ENCODE peak calls at places on chromosomes 5 and 9, in six cellular contexts. One of them, this sample, is unnamed. For H3K36me3 and H3K27me3, the result is how much of the 10 kb centered on the place peaks cover.

GRCh38 chr5:143986567-143987242 is 174.7 kb downstream of the HMHB1 start:
- DNase-seq in mammary epithelial cell: no peak
- DNase-seq in WERI-Rb-1: no peak
- DNase-seq in heart left ventricle: no peak
- DNase-seq in mesendoderm: peak
- DNase-seq in K562: no peak
- DNase-seq in this sample: no peak

GRCh38 chr9:135890190-135890861 is 17.0 kb downstream of the CAMSAP1 start:
- DNase-seq in WERI-Rb-1: no peak
- DNase-seq in mammary epithelial cell: peak
- DNase-seq in mesendoderm: no peak
- DNase-seq in heart left ventricle: no peak
- DNase-seq in K562: no peak
- DNase-seq in this sample: no peak

GRCh38 chr5:136038635-136039034 is 9.8 kb downstream of the TGFBI start:
- DNase-seq in heart left ventricle: no peak
- DNase-seq in WERI-Rb-1: no peak
- DNase-seq in K562: no peak
- DNase-seq in mammary epithelial cell: no peak
- DNase-seq in mesendoderm: peak
- DNase-seq in this sample: no peak

GRCh38 chr5:133220851-133221674 is 169.2 kb downstream of the HSPA4 start:
- DNase-seq in WERI-Rb-1: no peak
- DNase-seq in K562: no peak
- DNase-seq in mammary epithelial cell: no peak
- DNase-seq in mesendoderm: no peak
- DNase-seq in heart left ventricle: no peak
- DNase-seq in this sample: peak

GRCh38 chr9:72772641-72773040 is 180.2 kb downstream of the ALDH1A1 start:
- DNase-seq in mesendoderm: no peak
- DNase-seq in K562: no peak
- DNase-seq in mammary epithelial cell: no peak
- DNase-seq in heart left ventricle: no peak
- DNase-seq in WERI-Rb-1: no peak
- DNase-seq in this sample: no peak

GRCh38 chr5:50655067-50655809 is 11.2 kb upstream of the PARP8 start:
- DNase-seq in WERI-Rb-1: no peak
- DNase-seq in heart left ventricle: no peak
- DNase-seq in K562: no peak
- DNase-seq in mammary epithelial cell: no peak
- DNase-seq in mesendoderm: no peak
- DNase-seq in this sample: no peak

GRCh38 chr5:174723315-174723978 is 935 bp upstream of the MSX2 start:
- DNase-seq in WERI-Rb-1: no peak
- DNase-seq in heart left ventricle: no peak
- DNase-seq in mesendoderm: no peak
- DNase-seq in mammary epithelial cell: no peak
- DNase-seq in K562: no peak
- DNase-seq in this sample: no peak

GRCh38 chr5:155905359-155905758 is 421.6 kb upstream of the SGCD start:
- DNase-seq in K562: no peak
- DNase-seq in WERI-Rb-1: no peak
- DNase-seq in mammary epithelial cell: no peak
- DNase-seq in mesendoderm: no peak
- DNase-seq in heart left ventricle: no peak
- DNase-seq in this sample: no peak

GRCh38 chr5:79829260-79829659 is 139.6 kb downstream of the CMYA5 start:
- DNase-seq in K562: peak
- DNase-seq in mesendoderm: peak
- DNase-seq in mammary epithelial cell: no peak
- DNase-seq in WERI-Rb-1: peak
- DNase-seq in heart left ventricle: no peak
- DNase-seq in this sample: peak

GRCh38 chr5:3600106-3600997 is 4.7 kb downstream of the IRX1 start:
- DNase-seq in mesendoderm: peak
- DNase-seq in mammary epithelial cell: peak
- DNase-seq in heart left ventricle: no peak
- DNase-seq in K562: no peak
- DNase-seq in WERI-Rb-1: peak
- DNase-seq in this sample: peak
- H3K4me3 ChIP-seq in mesendoderm: no peak
- H3K4me3 ChIP-seq in mammary epithelial cell: peak
- H3K4me3 ChIP-seq in heart left ventricle: peak
- H3K4me3 ChIP-seq in K562: no peak
- H3K4me3 ChIP-seq in WERI-Rb-1: peak
- H3K4me3 ChIP-seq in this sample: peak

DNA sequence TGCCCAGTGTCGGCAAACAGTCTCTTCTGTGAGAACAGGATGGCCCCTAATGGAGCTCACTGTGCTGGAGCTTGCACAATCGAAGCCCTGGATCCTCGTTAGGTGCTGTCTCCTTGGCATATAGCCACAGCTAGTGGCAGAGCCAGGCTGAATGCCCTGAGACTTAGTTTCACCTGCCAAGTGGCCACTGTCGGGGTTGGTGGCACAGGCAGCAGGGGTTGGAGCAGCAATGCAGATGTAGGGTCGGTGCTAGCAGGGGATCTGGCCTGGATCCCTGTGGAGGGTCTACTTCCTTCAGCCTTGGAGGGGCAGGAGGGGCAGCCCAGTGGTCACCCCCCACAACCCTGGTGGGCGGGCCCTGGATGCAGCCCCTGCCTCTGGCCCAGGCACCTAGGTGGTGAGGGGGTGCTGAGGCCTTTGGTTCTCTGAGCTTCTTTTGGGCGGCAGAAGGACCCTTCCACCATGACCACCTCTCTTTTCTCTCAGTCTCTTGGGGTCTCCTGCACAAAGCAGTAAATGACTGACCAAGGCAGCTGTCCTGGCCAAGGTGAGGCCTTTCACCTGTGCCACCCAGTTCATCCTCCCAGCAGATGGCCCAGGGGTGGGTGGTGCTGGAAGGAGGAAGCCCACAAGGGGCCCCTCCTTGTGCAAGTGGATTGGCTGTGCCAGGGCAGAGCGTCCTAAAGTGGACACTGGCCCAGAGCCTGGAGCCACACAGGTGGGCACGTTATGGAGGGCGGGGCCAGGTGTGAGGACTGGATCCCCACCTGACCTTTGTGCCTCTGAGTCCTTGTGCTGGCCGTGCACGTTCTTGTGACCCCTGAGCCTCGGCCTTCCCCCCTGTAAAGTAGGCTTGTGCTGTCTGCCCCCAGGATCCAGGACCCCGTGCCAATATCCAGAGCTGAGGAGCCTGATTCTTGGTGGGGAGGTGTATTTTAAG is 44.8 kb downstream of the PHF2 start:
- DNase-seq in mammary epithelial cell: no peak
- DNase-seq in heart left ventricle: peak
- DNase-seq in K562: no peak
- DNase-seq in WERI-Rb-1: no peak
- DNase-seq in mesendoderm: no peak
- DNase-seq in this sample: no peak
- H3K36me3 ChIP-seq in mammary epithelial cell: under half
- H3K36me3 ChIP-seq in heart left ventricle: under half
- H3K36me3 ChIP-seq in K562: under half
- H3K36me3 ChIP-seq in WERI-Rb-1: under half
- H3K36me3 ChIP-seq in mesendoderm: under half
- H3K36me3 ChIP-seq in this sample: under half

GRCh38 chr5:159971038-159971437 is 37.9 kb upstream of the TTC1 start:
- DNase-seq in K562: no peak
- DNase-seq in WERI-Rb-1: no peak
- DNase-seq in heart left ventricle: no peak
- DNase-seq in mesendoderm: no peak
- DNase-seq in mammary epithelial cell: no peak
- DNase-seq in this sample: no peak
- H3K27me3 ChIP-seq in K562: under half
- H3K27me3 ChIP-seq in WERI-Rb-1: under half
- H3K27me3 ChIP-seq in heart left ventricle: under half
- H3K27me3 ChIP-seq in mesendoderm: under half
- H3K27me3 ChIP-seq in mammary epithelial cell: under half
- H3K27me3 ChIP-seq in this sample: under half

GRCh38 chr9:96618209-96619108 is 1.2 kb downstream of the CDC14B start:
- DNase-seq in heart left ventricle: peak
- DNase-seq in WERI-Rb-1: peak
- DNase-seq in K562: no peak
- DNase-seq in mammary epithelial cell: peak
- DNase-seq in mesendoderm: peak
- DNase-seq in this sample: peak

GRCh38 chr9:96619109-96619435 is 571 bp downstream of the CDC14B start:
- DNase-seq in mammary epithelial cell: no peak
- DNase-seq in WERI-Rb-1: peak
- DNase-seq in mesendoderm: no peak
- DNase-seq in heart left ventricle: no peak
- DNase-seq in K562: no peak
- DNase-seq in this sample: no peak

GRCh38 chr9:96619491-96620154 is at the start of gene CDC14B:
- DNase-seq in mesendoderm: peak
- DNase-seq in heart left ventricle: peak
- DNase-seq in K562: peak
- DNase-seq in mammary epithelial cell: peak
- DNase-seq in WERI-Rb-1: peak
- DNase-seq in this sample: peak

GRCh38 chr9:96616817-96617438 is 2.7 kb downstream of the CDC14B start:
- DNase-seq in WERI-Rb-1: no peak
- DNase-seq in heart left ventricle: no peak
- DNase-seq in mammary epithelial cell: no peak
- DNase-seq in K562: no peak
- DNase-seq in mesendoderm: no peak
- DNase-seq in this sample: no peak

GRCh38 chr9:96617439-96618185 is 2.0 kb downstream of the CDC14B start:
- DNase-seq in mesendoderm: no peak
- DNase-seq in K562: no peak
- DNase-seq in heart left ventricle: no peak
- DNase-seq in mammary epithelial cell: no peak
- DNase-seq in WERI-Rb-1: no peak
- DNase-seq in this sample: peak
- H3K4me3 ChIP-seq in mesendoderm: peak
- H3K4me3 ChIP-seq in K562: no peak
- H3K4me3 ChIP-seq in heart left ventricle: peak
- H3K4me3 ChIP-seq in mammary epithelial cell: no peak
- H3K4me3 ChIP-seq in WERI-Rb-1: no peak
- H3K4me3 ChIP-seq in this sample: peak

GRCh38 chr9:133066181-133066983 is 4.6 kb downstream of the CEL start:
- DNase-seq in WERI-Rb-1: no peak
- DNase-seq in K562: no peak
- DNase-seq in mesendoderm: no peak
- DNase-seq in mammary epithelial cell: no peak
- DNase-seq in heart left ventricle: no peak
- DNase-seq in this sample: no peak

GRCh38 chr9:133063159-133063499 is 1.3 kb downstream of the CEL start:
- DNase-seq in mesendoderm: no peak
- DNase-seq in K562: no peak
- DNase-seq in heart left ventricle: no peak
- DNase-seq in WERI-Rb-1: no peak
- DNase-seq in mammary epithelial cell: no peak
- DNase-seq in this sample: no peak

GRCh38 chr9:133063500-133064231 is 1.9 kb downstream of the CEL start:
- DNase-seq in heart left ventricle: no peak
- DNase-seq in mammary epithelial cell: no peak
- DNase-seq in K562: no peak
- DNase-seq in WERI-Rb-1: no peak
- DNase-seq in mesendoderm: no peak
- DNase-seq in this sample: peak

GRCh38 chr9:133064241-133065069 is 2.7 kb downstream of the CEL start:
- DNase-seq in mammary epithelial cell: no peak
- DNase-seq in WERI-Rb-1: no peak
- DNase-seq in K562: no peak
- DNase-seq in heart left ventricle: no peak
- DNase-seq in mesendoderm: no peak
- DNase-seq in this sample: peak

DNA sequence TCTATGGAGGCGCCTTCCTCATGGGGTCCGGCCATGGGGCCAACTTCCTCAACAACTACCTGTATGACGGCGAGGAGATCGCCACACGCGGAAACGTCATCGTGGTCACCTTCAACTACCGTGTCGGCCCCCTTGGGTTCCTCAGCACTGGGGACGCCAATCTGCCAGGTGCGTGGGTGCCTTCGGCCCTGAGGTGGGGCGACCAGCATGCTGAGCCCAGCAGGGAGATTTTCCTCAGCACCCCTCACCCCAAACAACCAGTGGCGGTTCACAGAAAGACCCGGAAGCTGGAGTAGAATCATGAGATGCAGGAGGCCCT is 3.2 kb downstream of the CEL start:
- DNase-seq in heart left ventricle: no peak
- DNase-seq in mesendoderm: no peak
- DNase-seq in WERI-Rb-1: no peak
- DNase-seq in mammary epithelial cell: no peak
- DNase-seq in K562: no peak
- DNase-seq in this sample: peak
- H3K36me3 ChIP-seq in heart left ventricle: under half
- H3K36me3 ChIP-seq in mesendoderm: under half
- H3K36me3 ChIP-seq in WERI-Rb-1: half or more
- H3K36me3 ChIP-seq in mammary epithelial cell: under half
- H3K36me3 ChIP-seq in K562: under half
- H3K36me3 ChIP-seq in this sample: under half

GRCh38 chr5:3599283-3600105 is 3.9 kb downstream of the IRX1 start:
- DNase-seq in WERI-Rb-1: no peak
- DNase-seq in mammary epithelial cell: peak
- DNase-seq in heart left ventricle: no peak
- DNase-seq in K562: no peak
- DNase-seq in mesendoderm: peak
- DNase-seq in this sample: peak
- H3K27me3 ChIP-seq in WERI-Rb-1: half or more
- H3K27me3 ChIP-seq in mammary epithelial cell: under half
- H3K27me3 ChIP-seq in heart left ventricle: half or more
- H3K27me3 ChIP-seq in K562: under half
- H3K27me3 ChIP-seq in mesendoderm: half or more
- H3K27me3 ChIP-seq in this sample: half or more

DNA sequence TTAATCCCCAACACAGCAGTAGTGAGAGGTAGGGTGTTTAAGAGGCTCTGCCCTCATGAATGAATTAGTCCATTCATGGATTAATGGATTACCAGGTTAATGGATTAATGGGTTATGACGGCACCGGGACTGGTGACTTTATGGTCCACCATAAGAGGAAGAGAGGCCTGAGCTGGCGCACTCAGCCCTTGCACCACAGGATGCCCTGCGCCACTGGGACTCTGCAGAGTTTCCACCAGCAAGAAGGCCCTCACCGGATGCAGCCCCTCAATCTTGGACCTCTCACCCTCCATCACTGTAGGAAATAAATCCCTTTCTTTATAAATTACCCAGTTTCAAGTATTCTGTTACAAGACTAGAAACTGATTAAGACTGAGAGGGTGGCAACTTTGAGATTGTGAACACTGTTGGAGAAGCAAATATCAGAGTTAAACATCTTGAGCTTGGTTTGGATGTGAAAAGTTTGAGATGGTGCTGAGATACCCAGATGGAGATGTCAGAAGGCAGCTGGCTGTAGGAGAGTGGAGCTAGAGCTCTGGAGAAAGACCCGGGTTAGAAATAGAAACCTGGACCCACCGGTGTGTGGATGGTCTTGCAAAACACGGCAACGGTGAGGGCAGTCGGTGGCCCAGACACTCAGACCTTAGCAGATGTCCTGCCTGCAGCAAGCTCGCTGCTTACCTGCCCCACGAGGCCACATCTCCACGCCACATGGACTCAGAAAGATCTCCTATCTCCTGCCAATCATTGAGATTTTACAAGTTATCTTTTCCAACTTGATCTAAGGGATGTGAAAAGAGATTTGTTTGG is 98.8 kb downstream of the HSD17B3 start:
- DNase-seq in K562: no peak
- DNase-seq in mesendoderm: no peak
- DNase-seq in mammary epithelial cell: no peak
- DNase-seq in WERI-Rb-1: no peak
- DNase-seq in heart left ventricle: no peak
- DNase-seq in this sample: no peak
- H3K4me3 ChIP-seq in K562: no peak
- H3K4me3 ChIP-seq in mesendoderm: no peak
- H3K4me3 ChIP-seq in mammary epithelial cell: no peak
- H3K4me3 ChIP-seq in WERI-Rb-1: no peak
- H3K4me3 ChIP-seq in heart left ventricle: no peak
- H3K4me3 ChIP-seq in this sample: no peak